ENCODE peak calls at places on chromosomes 4 and X, in five cellular contexts. One of them, this sample, is unnamed.

GRCh38 chr4:174575436-174575835 is 53.1 kb upstream of the HPGD start:
- DNase-seq in AG04449: no peak
- DNase-seq in choroid plexus epithelial cell: no peak
- DNase-seq in thoracic aorta: no peak
- DNase-seq in lower lobe of right lung: no peak
- DNase-seq in this sample: no peak

GRCh38 chr4:78616046-78616498 is 64.5 kb downstream of the ANXA3 start:
- DNase-seq in AG04449: peak; percentile 68
- DNase-seq in lower lobe of right lung: no peak
- DNase-seq in thoracic aorta: no peak
- DNase-seq in choroid plexus epithelial cell: peak; percentile 57
- DNase-seq in this sample: no peak

GRCh38 chr4:8863759-8864682 is 7.6 kb downstream of the HMX1 start:
- DNase-seq in thoracic aorta: no peak
- DNase-seq in AG04449: no peak
- DNase-seq in choroid plexus epithelial cell: no peak
- DNase-seq in lower lobe of right lung: no peak
- DNase-seq in this sample: no peak

GRCh38 chr4:184769285-184769825 is 35.5 kb upstream of the CENPU start:
- DNase-seq in AG04449: no peak
- DNase-seq in thoracic aorta: no peak
- DNase-seq in lower lobe of right lung: no peak
- DNase-seq in choroid plexus epithelial cell: no peak
- DNase-seq in this sample: no peak

GRCh38 chrX:139267858-139268257 is 262.7 kb upstream of the F9 start:
- DNase-seq in lower lobe of right lung: no peak
- DNase-seq in thoracic aorta: no peak
- DNase-seq in choroid plexus epithelial cell: no peak
- DNase-seq in AG04449: no peak
- DNase-seq in this sample: no peak

GRCh38 chr4:94564252-94564651 is 112.5 kb downstream of the PDLIM5 start:
- DNase-seq in lower lobe of right lung: no peak
- DNase-seq in thoracic aorta: no peak
- DNase-seq in choroid plexus epithelial cell: no peak
- DNase-seq in AG04449: no peak
- DNase-seq in this sample: no peak

GRCh38 chr4:157223446-157223845 is 2.9 kb downstream of the GRIA2 start:
- DNase-seq in AG04449: no peak
- DNase-seq in lower lobe of right lung: no peak
- DNase-seq in choroid plexus epithelial cell: no peak
- DNase-seq in thoracic aorta: no peak
- DNase-seq in this sample: no peak

GRCh38 chrX:153551135-153551534 is 33.7 kb downstream of the ATP2B3 start:
- DNase-seq in thoracic aorta: no peak
- DNase-seq in AG04449: no peak
- DNase-seq in choroid plexus epithelial cell: peak; percentile 47
- DNase-seq in lower lobe of right lung: no peak
- DNase-seq in this sample: no peak

GRCh38 chr4:158530391-158530790 is 8.7 kb downstream of the RXFP1 start:
- DNase-seq in AG04449: no peak
- DNase-seq in lower lobe of right lung: no peak
- DNase-seq in choroid plexus epithelial cell: peak; percentile 21
- DNase-seq in thoracic aorta: no peak
- DNase-seq in this sample: peak; percentile 14

GRCh38 chr4:150978738-150979575 is 36.1 kb downstream of the LRBA start:
- DNase-seq in thoracic aorta: no peak
- DNase-seq in choroid plexus epithelial cell: no peak
- DNase-seq in AG04449: no peak
- DNase-seq in lower lobe of right lung: no peak
- DNase-seq in this sample: no peak
- TF ChIP-seq CTCF in thoracic aorta: no peak
- TF ChIP-seq CTCF in choroid plexus epithelial cell: no peak
- TF ChIP-seq CTCF in AG04449: no peak
- TF ChIP-seq CTCF in lower lobe of right lung: no peak
- TF ChIP-seq CTCF in this sample: no peak

DNA sequence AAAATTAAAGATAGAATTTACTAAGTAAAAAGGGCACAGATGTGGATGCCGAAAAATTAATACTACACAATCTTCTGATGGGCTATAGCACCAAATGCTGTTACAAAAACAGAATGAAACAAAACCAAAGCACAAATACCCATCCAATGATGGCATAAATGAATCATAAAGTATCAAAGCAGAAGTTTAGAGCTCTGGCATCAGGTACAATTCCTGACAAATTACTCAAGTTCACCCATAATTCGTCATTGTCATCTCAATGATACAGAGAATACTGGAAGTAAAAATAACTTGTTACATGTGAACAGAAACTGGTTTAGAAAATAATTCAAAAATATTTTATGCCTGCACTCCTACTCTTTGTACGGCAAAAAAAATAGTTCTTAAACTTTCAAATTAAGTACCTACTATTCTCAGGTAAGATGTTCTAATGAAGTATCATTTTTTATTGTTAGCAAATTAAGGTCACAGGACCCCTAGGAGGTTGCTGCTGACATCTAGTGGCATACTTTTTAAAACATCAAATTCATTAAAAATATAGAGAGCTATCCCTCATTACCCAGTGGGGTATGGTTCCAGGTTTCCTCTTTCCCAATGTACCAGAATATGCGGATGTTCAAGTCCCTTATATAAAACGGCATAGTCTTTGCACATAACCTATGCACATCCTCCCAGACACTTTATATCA is 126.1 kb downstream of the INPP4B start:
- DNase-seq in thoracic aorta: no peak
- DNase-seq in lower lobe of right lung: no peak
- DNase-seq in AG04449: no peak
- DNase-seq in choroid plexus epithelial cell: peak; percentile 49
- DNase-seq in this sample: no peak
- TF ChIP-seq CTCF in thoracic aorta: peak; percentile 30
- TF ChIP-seq CTCF in lower lobe of right lung: peak; percentile 37
- TF ChIP-seq CTCF in AG04449: peak; percentile 21
- TF ChIP-seq CTCF in choroid plexus epithelial cell: peak; percentile 72
- TF ChIP-seq CTCF in this sample: peak; percentile 50

DNA sequence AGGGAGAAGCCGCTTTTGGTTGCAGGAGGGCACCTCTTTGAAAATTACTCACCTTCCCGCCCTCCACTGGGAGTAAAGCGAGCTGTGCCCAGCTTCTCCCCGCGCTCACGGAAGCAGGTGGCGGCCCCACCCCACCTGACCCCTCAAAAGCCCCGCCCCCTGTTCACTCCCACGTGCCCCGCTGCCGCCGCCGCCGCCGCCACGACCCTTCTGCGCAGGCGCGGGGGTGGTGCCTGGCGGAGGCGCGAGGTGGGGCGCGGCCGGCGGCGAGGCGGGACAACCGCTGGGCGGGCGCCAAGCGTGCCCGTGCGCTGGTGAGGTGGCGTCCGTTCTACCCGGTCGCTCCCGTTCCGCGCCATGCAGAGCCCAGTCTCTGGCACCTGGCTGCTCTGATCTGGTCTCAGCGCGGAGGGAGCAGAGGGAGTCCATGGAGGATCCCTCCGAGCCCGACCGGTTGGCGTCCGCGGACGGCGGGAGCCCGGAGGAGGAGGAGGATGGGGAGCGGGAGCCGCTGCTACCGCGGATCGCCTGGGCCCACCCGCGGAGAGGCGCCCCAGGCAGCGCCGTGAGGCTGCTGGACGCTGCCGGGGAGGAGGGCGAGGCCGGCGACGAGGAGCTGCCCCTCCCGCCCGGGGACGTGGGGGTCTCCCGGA is at the start of gene PI4K2B:
- DNase-seq in thoracic aorta: peak; percentile 35
- DNase-seq in AG04449: no peak
- DNase-seq in lower lobe of right lung: peak; percentile 93
- DNase-seq in choroid plexus epithelial cell: peak; percentile 78
- DNase-seq in this sample: peak; percentile 41
- TF ChIP-seq CTCF in thoracic aorta: no peak
- TF ChIP-seq CTCF in AG04449: no peak
- TF ChIP-seq CTCF in lower lobe of right lung: no peak
- TF ChIP-seq CTCF in choroid plexus epithelial cell: no peak
- TF ChIP-seq CTCF in this sample: no peak

DNA sequence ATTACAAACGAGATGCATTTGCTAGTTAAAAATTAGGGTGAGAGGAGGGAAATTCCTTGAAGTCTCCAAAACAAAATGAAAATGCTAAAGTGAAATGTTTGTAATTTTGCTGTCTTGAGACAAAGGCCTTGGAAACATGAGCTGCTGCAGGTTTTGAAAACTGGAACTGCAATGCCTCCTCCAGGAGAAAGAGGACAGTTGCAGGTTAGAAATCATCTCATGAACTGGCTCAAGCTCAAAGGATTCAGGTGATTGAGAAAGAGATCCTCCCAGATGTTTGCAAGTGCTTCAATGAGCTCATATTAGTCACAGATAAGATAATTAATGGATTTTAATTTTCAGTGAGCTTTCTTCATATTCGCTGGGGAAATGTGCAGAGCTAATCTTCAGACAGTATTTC is 32.4 kb downstream of the SMPX start:
- DNase-seq in thoracic aorta: no peak
- DNase-seq in lower lobe of right lung: no peak
- DNase-seq in AG04449: no peak
- DNase-seq in choroid plexus epithelial cell: peak; percentile 79
- DNase-seq in this sample: no peak
- TF ChIP-seq CTCF in thoracic aorta: no peak
- TF ChIP-seq CTCF in lower lobe of right lung: peak; percentile 6
- TF ChIP-seq CTCF in AG04449: peak; percentile 47
- TF ChIP-seq CTCF in choroid plexus epithelial cell: peak; percentile 71
- TF ChIP-seq CTCF in this sample: peak; percentile 25

GRCh38 chrX:49840679-49841078 is 11.6 kb downstream of the PAGE4 start:
- DNase-seq in AG04449: no peak
- DNase-seq in choroid plexus epithelial cell: peak; percentile 50
- DNase-seq in thoracic aorta: no peak
- DNase-seq in lower lobe of right lung: peak; percentile 69
- DNase-seq in this sample: no peak
- TF ChIP-seq CTCF in AG04449: peak; percentile 33
- TF ChIP-seq CTCF in choroid plexus epithelial cell: peak; percentile 49
- TF ChIP-seq CTCF in thoracic aorta: no peak
- TF ChIP-seq CTCF in lower lobe of right lung: peak; percentile 41
- TF ChIP-seq CTCF in this sample: peak; percentile 28

DNA sequence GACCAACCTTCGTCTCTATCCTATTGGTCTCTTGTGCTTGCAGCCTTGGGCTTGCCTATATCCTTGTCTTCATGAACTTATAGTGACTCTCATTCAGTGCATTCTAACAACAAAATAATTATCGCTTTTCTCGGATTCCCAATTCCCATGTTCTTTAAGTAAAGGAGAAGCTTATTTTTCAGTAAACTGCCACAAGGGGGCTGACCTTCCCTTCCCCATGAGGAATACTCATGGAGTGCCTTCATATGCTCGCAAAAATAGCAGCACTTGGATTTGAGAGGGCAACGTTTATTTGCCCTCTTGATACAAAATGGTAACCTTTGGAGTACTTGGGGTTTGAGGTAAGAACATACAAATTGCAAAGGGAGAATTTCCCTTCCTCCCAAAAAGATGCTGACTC is 183.2 kb upstream of the TENT5D start:
- DNase-seq in AG04449: no peak
- DNase-seq in thoracic aorta: no peak
- DNase-seq in lower lobe of right lung: no peak
- DNase-seq in choroid plexus epithelial cell: no peak
- DNase-seq in this sample: no peak
- TF ChIP-seq CTCF in AG04449: no peak
- TF ChIP-seq CTCF in thoracic aorta: no peak
- TF ChIP-seq CTCF in lower lobe of right lung: no peak
- TF ChIP-seq CTCF in choroid plexus epithelial cell: no peak
- TF ChIP-seq CTCF in this sample: no peak

DNA sequence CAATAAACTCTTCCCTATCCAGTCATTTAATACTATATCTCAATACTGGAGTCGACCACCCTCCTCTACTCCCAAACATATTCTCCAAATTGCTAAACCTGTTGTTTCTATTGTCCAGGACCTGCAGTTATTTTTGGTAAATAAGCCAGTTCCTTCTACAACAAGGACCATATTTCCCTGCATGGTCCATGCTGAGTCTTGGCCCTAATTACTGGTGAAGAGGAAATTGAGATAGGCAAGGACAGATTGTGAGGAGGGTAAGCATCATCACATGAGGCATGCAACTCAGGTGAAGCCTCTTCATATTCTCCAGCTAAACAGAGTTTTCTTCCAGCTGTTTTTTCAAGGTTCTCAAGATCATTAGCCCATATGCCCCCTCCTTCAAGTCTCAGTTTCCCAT is 1193.6 kb downstream of the RAPGEF2 start:
- DNase-seq in AG04449: no peak
- DNase-seq in thoracic aorta: no peak
- DNase-seq in choroid plexus epithelial cell: no peak
- DNase-seq in lower lobe of right lung: no peak
- DNase-seq in this sample: no peak
- TF ChIP-seq CTCF in AG04449: no peak
- TF ChIP-seq CTCF in thoracic aorta: no peak
- TF ChIP-seq CTCF in choroid plexus epithelial cell: no peak
- TF ChIP-seq CTCF in lower lobe of right lung: no peak
- TF ChIP-seq CTCF in this sample: no peak

DNA sequence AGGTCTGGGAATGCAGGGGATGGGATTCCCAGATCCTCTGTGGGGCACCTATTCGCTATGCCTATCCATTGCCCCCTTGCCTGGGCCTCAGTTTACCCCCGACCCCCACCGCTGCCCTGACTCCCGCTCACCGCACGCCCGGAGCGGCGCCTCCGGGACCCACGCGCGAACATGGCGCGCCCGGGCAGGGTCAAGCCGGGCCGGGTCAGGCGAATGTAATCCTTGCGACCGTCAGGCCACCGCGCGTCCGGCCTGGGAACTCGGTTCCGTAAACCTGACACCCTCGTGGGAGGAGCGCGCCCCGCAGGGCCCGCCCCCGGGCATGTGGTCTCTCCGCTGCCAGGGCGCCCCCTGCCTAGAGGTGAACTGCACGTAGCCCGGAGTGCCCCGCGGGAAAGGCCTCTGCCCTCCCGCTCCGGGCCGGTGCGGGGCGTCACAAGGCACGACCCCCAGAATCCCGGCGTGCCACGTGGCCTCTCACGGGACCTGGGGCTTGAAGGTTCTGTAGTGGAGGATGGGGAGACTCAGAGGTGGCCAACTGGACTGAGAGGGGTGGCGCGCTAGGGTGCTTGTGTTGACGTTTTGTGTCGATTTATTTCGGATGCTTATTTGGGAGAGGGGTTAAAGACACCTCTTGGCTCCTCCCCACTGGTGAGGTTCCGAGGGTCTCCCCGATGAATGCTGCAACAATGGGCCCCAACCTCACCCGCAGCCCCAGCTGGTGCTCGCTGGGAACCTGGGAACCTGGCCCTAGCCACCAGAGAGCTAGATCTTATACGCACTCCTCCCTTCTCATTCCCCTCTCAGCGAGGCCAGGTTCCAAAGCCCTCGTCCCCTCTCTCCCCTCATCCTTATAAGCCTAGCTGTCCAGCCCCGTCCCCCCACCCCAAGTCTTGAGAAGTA is at the start of gene PRICKLE3:
- DNase-seq in choroid plexus epithelial cell: peak; percentile 44
- DNase-seq in lower lobe of right lung: peak; percentile 92
- DNase-seq in thoracic aorta: no peak
- DNase-seq in AG04449: no peak
- DNase-seq in this sample: no peak
- TF ChIP-seq CTCF in choroid plexus epithelial cell: no peak
- TF ChIP-seq CTCF in lower lobe of right lung: peak; percentile 50
- TF ChIP-seq CTCF in thoracic aorta: no peak
- TF ChIP-seq CTCF in AG04449: peak; percentile 39
- TF ChIP-seq CTCF in this sample: peak; percentile 23